ENCODE peak calls at places on chromosomes 1 and 21, in six cellular contexts. K is glutamatergic neuron, B is neural crest cell, L is AG09309, P is lung, J is tibial nerve. Z is an unnamed sample.
A peak's percentile ranks its signal among the peaks of the same experiment; 100 is the strongest.

GRCh38 chr1:19210772-19211549 is 895 bp upstream of the UBR4 start:
- DNase-seq in B (no peak), K (no peak), L (no peak), J (no peak), P (no peak), Z (no peak)

GRCh38 chr1:45643978-45644377 is 20.1 kb upstream of the CCDC17 start:
- DNase-seq in L (no peak), K (no peak), B (no peak), J (no peak), P (no peak), Z (no peak)

GRCh38 chr1:200668514-200669313 is 993 bp downstream of the DDX59 start:
- DNase-seq in J (no peak), P (no peak), K (no peak), L (no peak), B (no peak), Z (no peak)

GRCh38 chr1:179745743-179746142 is 2.7 kb downstream of the FAM163A start:
- DNase-seq in L (no peak), K (no peak), P (no peak), B (no peak), J (no peak), Z (no peak)

GRCh38 chr21:30194701-30195299 is 21.1 kb downstream of the CLDN8 start:
- DNase-seq in B (peak; percentile 27), K (no peak), P (no peak), J (no peak), L (no peak), Z (peak; percentile 37)

GRCh38 chr21:42672699-42673458 is 19.5 kb downstream of the PDE9A start:
- DNase-seq in J (no peak), B (no peak), K (no peak), P (peak; percentile 65), L (no peak), Z (peak; percentile 39)

GRCh38 chr1:96971849-96972602 is 250.4 kb downstream of the PTBP2 start:
- DNase-seq in J (no peak), K (no peak), L (no peak), B (no peak), P (no peak), Z (no peak)

GRCh38 chr1:100469578-100469977 is 68.4 kb upstream of the GPR88 start:
- DNase-seq in B (no peak), P (no peak), L (no peak), J (no peak), K (no peak), Z (no peak)

GRCh38 chr1:223319373-223319772 is 44.6 kb downstream of the SUSD4 start:
- DNase-seq in L (no peak), P (no peak), J (no peak), K (no peak), B (no peak), Z (no peak)

GRCh38 chr1:54309631-54310366 is 96.4 kb downstream of the SSBP3 start:
- DNase-seq in K (no peak), P (no peak), B (no peak), J (no peak), L (no peak), Z (no peak)

GRCh38 chr1:221697924-221698425 is 43.9 kb downstream of the DUSP10 start:
- DNase-seq in K (no peak), L (peak; percentile 72), P (no peak), B (no peak), J (no peak), Z (no peak)

GRCh38 chr1:21622466-21623315 is 46.5 kb downstream of the RAP1GAP start:
- DNase-seq in P (no peak), K (no peak), B (peak; percentile 22), L (no peak), J (no peak), Z (no peak)

GRCh38 chr1:181206979-181207790 is 118.7 kb downstream of the IER5 start:
- DNase-seq in B (no peak), P (no peak), J (no peak), K (no peak), L (no peak), Z (no peak)

GRCh38 chr21:44294391-44295162 is 5.3 kb upstream of the PFKL start:
- DNase-seq in J (peak; percentile 65), B (no peak), K (no peak), P (no peak), L (no peak), Z (peak; percentile 40)

GRCh38 chr1:62530516-62531154 is 66.7 kb upstream of the ANGPTL3 start:
- DNase-seq in K (peak; percentile 75), J (no peak), B (peak; percentile 32), P (peak; percentile 31), L (no peak), Z (peak; percentile 64)

GRCh38 chr1:112946683-112947082 is 9.3 kb downstream of the SLC16A1 start:
- DNase-seq in J (no peak), B (no peak), L (no peak), K (no peak), P (no peak), Z (no peak)

GRCh38 chr1:235642021-235642942 is 7.3 kb downstream of the GNG4 start:
- DNase-seq in P (no peak), B (no peak), K (no peak), J (no peak), L (no peak), Z (peak; percentile 61)

GRCh38 chr1:226452981-226453380 is 45.1 kb upstream of the PARP1 start:
- DNase-seq in P (no peak), B (no peak), L (no peak), K (no peak), J (no peak), Z (no peak)

GRCh38 chr1:226455843-226456242 is 48.0 kb upstream of the PARP1 start:
- DNase-seq in K (no peak), B (no peak), J (no peak), L (no peak), P (no peak), Z (no peak)

DNA sequence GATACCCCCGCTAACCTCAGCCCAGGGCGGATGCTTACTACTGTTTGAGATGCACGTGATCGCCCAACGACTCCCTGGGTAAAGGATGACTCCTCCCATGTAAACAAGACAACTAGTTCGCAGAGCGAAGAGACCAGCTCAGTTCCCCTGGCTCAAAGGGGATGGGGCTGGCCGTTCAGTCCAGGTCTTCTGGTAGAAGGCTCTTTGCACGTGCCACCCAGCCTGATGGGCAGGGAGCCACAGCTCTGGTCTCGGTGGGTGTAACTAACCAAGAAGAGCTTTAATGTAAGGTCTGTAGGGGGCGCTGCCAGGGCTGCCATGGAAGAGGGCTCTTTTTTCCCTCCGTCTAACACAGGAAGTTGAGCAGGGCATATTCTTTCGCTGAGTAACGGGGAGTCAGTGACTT is 49.4 kb upstream of the PARP1 start:
- DNase-seq in B (no peak), P (no peak), L (no peak), J (no peak), K (no peak), Z (peak; percentile 3)
- TF ChIP-seq CTCF in B (peak; percentile 24), P (no peak), L (peak; percentile 5), J (no peak), K (no peak), Z (peak; percentile 35)

GRCh38 chr1:31335007-31335406 is 37.9 kb downstream of the FABP3 start:
- DNase-seq in K (no peak), B (no peak), P (no peak), L (peak; percentile 21), J (no peak), Z (peak; percentile 7)
- TF ChIP-seq CTCF in K (no peak), B (peak; percentile 66), P (no peak), L (peak; percentile 64), J (peak; percentile 61), Z (peak; percentile 64)

GRCh38 chr1:68495532-68495931 is 1.4 kb downstream of the DEPDC1 start:
- DNase-seq in P (no peak), L (no peak), B (no peak), K (no peak), J (no peak), Z (no peak)
- TF ChIP-seq CTCF in P (no peak), L (no peak), B (no peak), K (no peak), J (no peak), Z (no peak)

GRCh38 chr1:233735331-233735730 is 121.4 kb downstream of the KCNK1 start:
- DNase-seq in J (no peak), B (no peak), K (no peak), L (no peak), P (no peak), Z (no peak)

GRCh38 chr1:233734456-233734855 is 120.5 kb downstream of the KCNK1 start:
- DNase-seq in J (no peak), P (no peak), K (no peak), B (no peak), L (no peak), Z (no peak)

GRCh38 chr1:233732206-233732605 is 118.3 kb downstream of the KCNK1 start:
- DNase-seq in L (no peak), J (no peak), B (no peak), K (no peak), P (no peak), Z (no peak)

GRCh38 chr1:233730380-233730779 is 116.5 kb downstream of the KCNK1 start:
- DNase-seq in B (no peak), L (no peak), P (no peak), K (no peak), J (no peak), Z (no peak)

DNA sequence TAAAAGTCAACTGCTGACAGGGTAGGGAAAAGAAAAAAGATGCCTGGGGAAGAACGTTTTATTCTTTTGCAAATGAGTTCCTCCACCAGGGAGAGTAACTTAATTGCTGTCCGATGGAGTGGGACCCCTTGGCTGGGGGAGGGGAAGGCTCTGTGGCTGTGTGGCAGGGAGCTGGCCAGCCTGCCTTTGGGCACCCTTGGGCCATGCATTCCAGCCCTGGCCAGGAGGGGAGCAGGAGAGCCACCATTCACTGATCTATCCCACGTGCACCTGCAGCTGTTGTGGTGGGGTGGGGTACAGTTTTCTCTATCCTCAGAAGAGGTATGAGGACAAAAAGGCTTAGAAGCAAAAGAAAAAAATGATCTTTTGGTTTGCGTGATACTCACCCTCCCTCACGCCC is 116.9 kb downstream of the KCNK1 start:
- DNase-seq in J (no peak), B (no peak), P (no peak), K (no peak), L (no peak), Z (no peak)
- TF ChIP-seq CTCF in J (no peak), B (peak; percentile 30), P (no peak), K (no peak), L (no peak), Z (no peak)

GRCh38 chr1:186915555-186915954 is 86.8 kb downstream of the PLA2G4A start:
- DNase-seq in K (no peak), P (no peak), B (no peak), L (no peak), J (no peak), Z (no peak)
- TF ChIP-seq CTCF in K (no peak), P (no peak), B (no peak), L (peak; percentile 13), J (no peak), Z (peak; percentile 18)

DNA sequence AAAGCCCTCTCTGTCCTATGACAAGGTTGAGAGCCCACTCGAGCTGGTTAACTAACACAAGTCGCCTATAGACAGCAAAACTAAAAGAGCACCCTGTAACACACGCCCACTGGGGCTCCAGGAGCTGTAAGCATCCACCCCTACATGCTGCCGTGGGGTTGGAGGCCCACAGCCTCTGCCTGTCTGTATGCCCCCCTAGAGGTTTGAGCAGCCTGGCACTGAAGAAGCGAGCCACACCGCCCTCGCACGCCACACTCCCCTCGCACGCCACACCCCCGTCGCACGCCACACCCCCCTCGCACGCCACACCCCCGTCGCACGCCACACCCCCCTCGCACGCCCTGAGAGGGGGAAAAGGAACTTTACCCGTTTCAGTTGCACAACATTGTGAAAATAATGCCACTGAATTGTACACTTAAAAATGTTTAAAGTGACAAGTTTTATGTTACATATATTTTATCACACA is 13.2 kb upstream of the HMGCL start:
- DNase-seq in L (no peak), K (peak; percentile 46), B (peak; percentile 50), J (peak; percentile 35), P (peak; percentile 72), Z (peak; percentile 11)
- TF ChIP-seq CTCF in L (peak; percentile 6), K (no peak), B (no peak), J (no peak), P (no peak), Z (no peak)

GRCh38 chr1:41444246-41444645 is 40.2 kb downstream of the EDN2 start:
- DNase-seq in B (no peak), P (no peak), J (no peak), L (no peak), K (no peak), Z (no peak)
- TF ChIP-seq CTCF in B (peak; percentile 40), P (no peak), J (no peak), L (peak; percentile 24), K (peak; percentile 24), Z (peak; percentile 43)